ENCODE peak calls at places on chromosomes 4 and X, in eight cellular contexts. F is body of pancreas, I is left lung, H is dorsolateral prefrontal cortex, L is uterus, K is lung, D is cardiac fibroblast, Y is Panc1. C is an unnamed sample.

GRCh38 chr4:139018971-139019758 is 3.6 kb downstream of the NOCT start:
- DNase-seq in F (no peak), I (no peak), H (no peak), L (no peak), K (no peak), D (peak), Y (no peak), C (no peak)

GRCh38 chrX:73987166-73987565 is 316.8 kb upstream of the ZCCHC13 start:
- DNase-seq in F (no peak), I (no peak), H (no peak), L (no peak), K (no peak), D (peak), Y (no peak), C (no peak)

GRCh38 chr4:152920768-152921167 is 15.4 kb upstream of the FHDC1 start:
- DNase-seq in F (no peak), I (no peak), H (no peak), L (no peak), K (no peak), D (peak), Y (no peak), C (no peak)

GRCh38 chr4:144174401-144175067 is 34.0 kb upstream of the GYPA start:
- DNase-seq in F (no peak), I (no peak), H (no peak), L (no peak), K (no peak), D (peak), Y (peak), C (no peak)

GRCh38 chr4:112266823-112267222 is 18.9 kb downstream of the TIFA start:
- DNase-seq in F (no peak), I (no peak), H (no peak), L (no peak), K (no peak), D (peak), Y (no peak), C (no peak)

GRCh38 chr4:100146756-100147155 is 43.5 kb downstream of the DDIT4L start:
- DNase-seq in F (no peak), I (no peak), H (no peak), L (no peak), K (no peak), D (no peak), Y (no peak), C (no peak)

GRCh38 chr4:673349-674091 is 556 bp downstream of the ATP5ME start:
- DNase-seq in F (peak), I (peak), H (no peak), L (no peak), K (peak), D (no peak), Y (no peak), C (no peak)

GRCh38 chr4:100728861-100729260 is 211.0 kb upstream of the EMCN start:
- DNase-seq in F (no peak), I (no peak), H (no peak), L (no peak), K (no peak), D (no peak), Y (no peak), C (no peak)

GRCh38 chr4:7397206-7398103 is 37.3 kb downstream of the PSAPL1 start:
- DNase-seq in F (no peak), I (no peak), H (peak), L (no peak), K (no peak), D (no peak), Y (no peak), C (no peak)

GRCh38 chrX:19791562-19791961 is 95.8 kb downstream of the SH3KBP1 start:
- DNase-seq in F (no peak), I (no peak), H (no peak), L (no peak), K (no peak), D (peak), Y (no peak), C (no peak)

GRCh38 chrX:66892004-66892403 is 253.1 kb upstream of the EDA2R start:
- DNase-seq in F (no peak), I (no peak), H (no peak), L (peak), K (no peak), D (no peak), Y (no peak), C (no peak)

GRCh38 chr4:24118031-24118430 is 228.2 kb upstream of the PPARGC1A start:
- DNase-seq in F (no peak), I (no peak), H (no peak), L (no peak), K (no peak), D (peak), Y (no peak), C (no peak)

GRCh38 chrX:110146521-110146920 is 143.6 kb downstream of the TMEM164 start:
- DNase-seq in F (peak), I (no peak), H (no peak), L (peak), K (peak), D (peak), Y (peak), C (no peak)

GRCh38 chr4:81137446-81137845 is 77.6 kb downstream of the PRKG2 start:
- DNase-seq in F (no peak), I (no peak), H (no peak), L (no peak), K (no peak), D (peak), Y (no peak), C (no peak)

GRCh38 chr4:142406051-142406549 is 440.0 kb downstream of the INPP4B start:
- DNase-seq in F (no peak), I (no peak), H (no peak), L (no peak), K (no peak), D (peak), Y (no peak), C (no peak)

GRCh38 chr4:101184668-101185067 is 162.7 kb downstream of the PPP3CA start:
- DNase-seq in F (no peak), I (no peak), H (no peak), L (no peak), K (no peak), D (no peak), Y (no peak), C (no peak)

GRCh38 chrX:9495496-9495895 is 30.6 kb downstream of the TBL1X start:
- DNase-seq in F (no peak), I (no peak), H (no peak), L (no peak), K (no peak), D (no peak), Y (no peak), C (no peak)

DNA sequence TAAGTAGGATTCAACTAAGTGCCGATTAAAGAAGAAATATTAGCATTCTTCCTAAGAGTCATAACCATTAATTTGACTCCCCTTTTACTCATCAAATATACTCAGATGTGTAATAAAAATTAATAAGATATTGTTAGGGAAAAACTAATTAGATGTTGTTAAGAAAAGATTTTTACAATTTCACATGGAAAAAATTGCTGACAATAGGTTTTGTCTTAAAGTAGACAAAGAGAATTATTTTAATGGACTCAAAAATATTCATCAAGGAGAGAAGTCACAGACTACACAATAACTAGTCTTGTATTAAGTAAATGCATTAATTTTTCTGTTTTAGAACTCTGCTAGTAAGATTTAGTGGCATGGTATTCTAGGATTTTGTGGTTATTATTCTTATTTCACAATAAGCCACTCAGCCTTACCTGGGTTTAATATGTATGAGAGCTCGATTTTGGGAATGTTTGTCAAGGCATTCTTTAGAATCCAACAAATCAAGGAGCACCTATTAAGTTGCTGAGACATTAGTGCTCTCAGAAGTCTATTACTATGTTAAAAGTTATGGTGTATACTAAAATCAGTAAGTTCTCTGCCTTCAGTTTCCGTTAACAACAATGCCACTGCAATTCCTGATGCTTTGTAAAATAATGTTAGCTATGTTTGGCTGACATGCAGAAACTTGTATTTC is 110.2 kb upstream of the UGT8 start:
- DNase-seq in F (no peak), I (no peak), H (no peak), L (no peak), K (no peak), D (no peak), Y (no peak), C (no peak)
- H3K4me3 ChIP-seq in F (no peak), I (no peak), H (no peak), L (no peak), K (no peak), D (no peak), Y (no peak), C (no peak)

GRCh38 chr4:82900335-82901128 is at the start of gene THAP9:
- DNase-seq in F (peak), I (peak), H (peak), L (peak), K (peak), D (peak), Y (peak), C (peak)

GRCh38 chr4:82899339-82899738 is 1.2 kb upstream of the THAP9 start:
- DNase-seq in F (no peak), I (no peak), H (no peak), L (no peak), K (no peak), D (peak), Y (no peak), C (no peak)

GRCh38 chr4:82900016-82900334 is 560 bp upstream of the THAP9 start:
- DNase-seq in F (no peak), I (no peak), H (no peak), L (no peak), K (no peak), D (no peak), Y (peak), C (no peak)

GRCh38 chr4:82896755-82897154 is 3.8 kb upstream of the THAP9 start:
- DNase-seq in F (no peak), I (no peak), H (no peak), L (no peak), K (no peak), D (no peak), Y (no peak), C (no peak)

GRCh38 chr4:82898322-82899243 is 2.0 kb upstream of the THAP9 start:
- DNase-seq in F (peak), I (no peak), H (no peak), L (no peak), K (peak), D (peak), Y (no peak), C (no peak)
- TF ChIP-seq CTCF in F (peak), I (peak), H (peak), L (no peak), K (peak), D (peak), Y (peak), C (peak)

GRCh38 chr4:155610143-155610542 is 56.5 kb upstream of the GUCY1A1 start:
- DNase-seq in F (no peak), I (no peak), H (no peak), L (no peak), K (no peak), D (no peak), Y (no peak), C (no peak)
- H3K4me3 ChIP-seq in F (no peak), I (no peak), H (no peak), L (no peak), K (no peak), D (no peak), Y (no peak), C (no peak)

GRCh38 chrX:16138108-16138427 is 14.7 kb downstream of the GRPR start:
- DNase-seq in F (peak), I (no peak), H (no peak), L (no peak), K (no peak), D (peak), Y (no peak), C (no peak)
- TF ChIP-seq CTCF in F (peak), I (no peak), H (no peak), L (no peak), K (no peak), D (peak), Y (peak), C (no peak)

DNA sequence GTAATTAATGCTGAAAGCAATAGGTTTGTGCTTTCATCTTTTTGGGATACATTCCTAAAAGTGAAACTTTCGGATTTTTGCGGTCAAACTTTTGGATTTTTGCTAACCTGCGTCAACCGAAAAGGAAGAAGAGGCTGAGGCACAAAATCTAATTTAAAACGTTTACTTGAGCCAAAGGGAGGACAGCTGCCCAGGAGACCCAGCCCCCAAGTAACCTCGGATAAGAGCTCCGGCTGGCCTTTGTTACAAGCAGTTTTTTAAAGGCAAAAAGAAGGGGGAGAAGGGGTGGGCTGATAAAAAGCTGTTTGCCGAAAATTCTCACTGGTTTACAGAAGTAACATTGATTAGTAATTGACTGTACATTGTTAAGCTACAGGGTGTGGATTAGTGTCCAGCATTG is 59.3 kb upstream of the USP9X start:
- DNase-seq in F (no peak), I (no peak), H (no peak), L (no peak), K (no peak), D (peak), Y (no peak), C (no peak)
- H3K4me3 ChIP-seq in F (no peak), I (no peak), H (no peak), L (no peak), K (no peak), D (no peak), Y (no peak), C (no peak)